ENCODE peak calls at places on chromosomes 11 and 22, in five cellular contexts. A, W, C, S and O are unnamed samples.

GRCh38 chr11:19730373-19730772 is 17.7 kb downstream of the NAV2 start:
- DNase-seq in S (no peak), W (no peak), A (no peak), C (no peak), O (no peak)

GRCh38 chr22:28907311-28908008 is 24.1 kb downstream of the ZNRF3 start:
- DNase-seq in C (peak; percentile 91), W (no peak), A (no peak), S (no peak), O (peak; percentile 46)

GRCh38 chr11:72578991-72579815 is 95.0 kb downstream of the PDE2A start:
- DNase-seq in C (no peak), A (no peak), S (no peak), W (peak; percentile 35), O (no peak)

GRCh38 chr11:102197759-102198158 is 87.5 kb downstream of the YAP1 start:
- DNase-seq in C (no peak), S (no peak), W (no peak), A (no peak), O (no peak)

GRCh38 chr11:106471273-106471672 is 393.8 kb downstream of the AASDHPPT start:
- DNase-seq in C (no peak), W (no peak), A (peak; percentile 30), S (no peak), O (no peak)

GRCh38 chr11:118933486-118933885 is 7.8 kb upstream of the BCL9L start:
- DNase-seq in C (no peak), W (no peak), A (no peak), S (peak; percentile 55), O (no peak)

GRCh38 chr22:31870890-31871289 is 73.4 kb upstream of the YWHAH start:
- DNase-seq in W (no peak), A (peak; percentile 87), C (no peak), S (peak; percentile 93), O (no peak)

GRCh38 chr11:123235117-123235686 is 40.2 kb upstream of the CLMP start:
- DNase-seq in W (no peak), C (peak; percentile 41), S (no peak), A (no peak), O (no peak)

GRCh38 chr22:17300926-17301325 is 68.3 kb upstream of the CECR2 start:
- DNase-seq in A (no peak), C (no peak), W (no peak), S (no peak), O (no peak)

GRCh38 chr11:68122936-68123539 is 1.9 kb upstream of the CHKA start:
- DNase-seq in A (no peak), C (no peak), S (no peak), W (peak; percentile 79), O (no peak)

GRCh38 chr22:35349704-35350538 is 31.0 kb upstream of the HMOX1 start:
- DNase-seq in S (no peak), A (no peak), C (no peak), W (peak; percentile 59), O (no peak)

GRCh38 chr11:57095417-57095816 is 86.3 kb upstream of the LRRC55 start:
- DNase-seq in A (no peak), W (no peak), S (peak; percentile 80), C (peak; percentile 5), O (no peak)

GRCh38 chr11:84476581-84476980 is 1150.6 kb downstream of the DLG2 start:
- DNase-seq in W (no peak), C (no peak), S (no peak), A (peak; percentile 13), O (no peak)

GRCh38 chr22:40491990-40492631 is 121.7 kb downstream of the SGSM3 start:
- DNase-seq in S (no peak), A (no peak), W (no peak), C (peak; percentile 92), O (peak; percentile 76)

GRCh38 chr11:126981635-126982034 is 18.9 kb downstream of the KIRREL3 start:
- DNase-seq in A (no peak), C (no peak), S (no peak), W (no peak), O (no peak)

GRCh38 chr11:772429-773390 is 4.6 kb downstream of the GATD1 start:
- DNase-seq in C (no peak), W (peak; percentile 47), S (no peak), A (no peak), O (no peak)

GRCh38 chr11:64809781-64810241 is 540 bp downstream of the MEN1 start:
- DNase-seq in W (no peak), S (peak; percentile 77), C (peak; percentile 31), A (no peak), O (peak; percentile 40)

GRCh38 chr11:74171630-74172465 is 759 bp downstream of the PPME1 start:
- DNase-seq in C (no peak), W (no peak), S (peak; percentile 8), A (no peak), O (no peak)

GRCh38 chr11:108666373-108666772 is 1.5 kb downstream of the DDX10 start:
- DNase-seq in A (no peak), C (peak; percentile 30), S (no peak), W (no peak), O (no peak)

GRCh38 chr11:2296913-2297622 is 4.7 kb downstream of the C11orf21 start:
- DNase-seq in A (no peak), C (no peak), S (no peak), W (peak; percentile 36), O (no peak)

GRCh38 chr11:115645631-115646271 is 141.5 kb upstream of the CADM1 start:
- DNase-seq in C (no peak), W (peak; percentile 52), S (no peak), A (no peak), O (no peak)

GRCh38 chr11:77619576-77620198 is 17.9 kb downstream of the CLNS1A start:
- DNase-seq in S (peak; percentile 67), C (peak; percentile 66), W (no peak), A (peak; percentile 46), O (peak; percentile 20)

GRCh38 chr11:118930152-118930712 is 4.5 kb upstream of the BCL9L start:
- DNase-seq in S (peak; percentile 98), C (peak; percentile 88), W (peak; percentile 94), A (peak; percentile 68), O (peak; percentile 82)

GRCh38 chr11:65843811-65844210 is 10.0 kb downstream of the SNX32 start:
- DNase-seq in W (no peak), A (no peak), S (no peak), C (no peak), O (no peak)

GRCh38 chr11:104005234-104005855 is 31.1 kb upstream of the DDI1 start:
- DNase-seq in A (peak; percentile 75), W (no peak), S (peak; percentile 78), C (no peak), O (no peak)

GRCh38 chr11:69297926-69298777 is 4.2 kb downstream of the MYEOV start:
- DNase-seq in A (peak; percentile 87), S (peak; percentile 68), W (peak; percentile 68), C (peak; percentile 95), O (peak; percentile 87)

GRCh38 chr22:33537059-33537458 is 383.2 kb downstream of the LARGE1 start:
- DNase-seq in S (no peak), W (no peak), C (no peak), A (no peak), O (no peak)

GRCh38 chr11:952406-953385 is 27.0 kb downstream of the AP2A2 start:
- DNase-seq in W (peak; percentile 94), C (no peak), S (no peak), A (peak; percentile 60), O (no peak)

GRCh38 chr11:115611343-115611742 is 107.1 kb upstream of the CADM1 start:
- DNase-seq in W (no peak), A (no peak), S (no peak), C (no peak), O (no peak)

GRCh38 chr11:132994038-132994502 is 538.2 kb downstream of the OPCML start:
- DNase-seq in C (no peak), S (no peak), W (no peak), A (no peak), O (no peak)

GRCh38 chr22:43994006-43994405 is 30.1 kb upstream of the PARVB start:
- DNase-seq in A (no peak), S (no peak), W (no peak), C (no peak), O (no peak)

GRCh38 chr11:61293869-61294716 is 1.0 kb downstream of the VWCE start:
- DNase-seq in W (peak; percentile 63), A (no peak), C (peak; percentile 70), S (peak; percentile 25), O (peak; percentile 72)

GRCh38 chr11:15106201-15106965 is 8.3 kb upstream of the INSC start:
- DNase-seq in A (peak; percentile 78), S (peak; percentile 83), C (no peak), W (no peak), O (no peak)

GRCh38 chr22:38873469-38874411 is 1.7 kb upstream of the CBX6 start:
- DNase-seq in A (no peak), S (peak; percentile 99), W (no peak), C (peak; percentile 87), O (peak; percentile 64)